ENCODE peak calls at places on chromosomes 3 and 15, in six cellular contexts. E is gastrocnemius medialis, G is IMR-90, T is adrenal gland, V is body of pancreas, W is esophagus squamous epithelium. Z is an unnamed sample.

GRCh38 chr3:14525685-14526631 is 14.2 kb downstream of the GRIP2 start:
- DNase-seq in G (peak), V (no peak), E (peak), W (no peak), T (peak), Z (no peak)

GRCh38 chr15:100994597-100995446 is 75.7 kb downstream of the LRRK1 start:
- DNase-seq in E (no peak), W (no peak), T (no peak), G (no peak), V (no peak), Z (peak)

GRCh38 chr3:147008886-147009285 is 397.5 kb downstream of the ZIC4 start:
- DNase-seq in T (no peak), G (no peak), W (no peak), E (no peak), V (peak), Z (no peak)

GRCh38 chr3:45806072-45806471 is 9.7 kb upstream of the SLC6A20 start:
- DNase-seq in V (no peak), G (no peak), T (no peak), E (no peak), W (no peak), Z (no peak)

GRCh38 chr15:46786886-46787285 is 930.4 kb upstream of the SEMA6D start:
- DNase-seq in V (no peak), E (no peak), W (no peak), T (no peak), G (no peak), Z (no peak)

GRCh38 chr15:40873625-40874561 is at the start of gene RHOV:
- DNase-seq in E (no peak), T (peak), V (peak), W (no peak), G (peak), Z (peak)

GRCh38 chr3:11850003-11850402 is 3.3 kb upstream of the TAMM41 start:
- DNase-seq in V (no peak), E (no peak), G (no peak), T (no peak), W (no peak), Z (no peak)

GRCh38 chr3:38576131-38577088 is 73.1 kb downstream of the SCN5A start:
- DNase-seq in E (no peak), G (no peak), W (no peak), T (no peak), V (no peak), Z (no peak)

GRCh38 chr3:129106866-129107565 is 14.6 kb downstream of the RAB43 start:
- DNase-seq in W (no peak), G (no peak), E (no peak), V (peak), T (no peak), Z (peak)

GRCh38 chr3:44845528-44846520 is 15.9 kb upstream of the TMEM42 start:
- DNase-seq in E (no peak), T (peak), V (peak), G (peak), W (no peak), Z (no peak)

GRCh38 chr3:153215971-153216370 is 53.9 kb downstream of the RAP2B start:
- DNase-seq in T (no peak), E (no peak), V (no peak), W (no peak), G (no peak), Z (no peak)

GRCh38 chr3:153219147-153219546 is 57.1 kb downstream of the RAP2B start:
- DNase-seq in G (peak), W (no peak), E (no peak), V (no peak), T (no peak), Z (no peak)

GRCh38 chr3:153216928-153217327 is 54.9 kb downstream of the RAP2B start:
- DNase-seq in W (no peak), G (no peak), E (no peak), T (no peak), V (no peak), Z (no peak)

DNA sequence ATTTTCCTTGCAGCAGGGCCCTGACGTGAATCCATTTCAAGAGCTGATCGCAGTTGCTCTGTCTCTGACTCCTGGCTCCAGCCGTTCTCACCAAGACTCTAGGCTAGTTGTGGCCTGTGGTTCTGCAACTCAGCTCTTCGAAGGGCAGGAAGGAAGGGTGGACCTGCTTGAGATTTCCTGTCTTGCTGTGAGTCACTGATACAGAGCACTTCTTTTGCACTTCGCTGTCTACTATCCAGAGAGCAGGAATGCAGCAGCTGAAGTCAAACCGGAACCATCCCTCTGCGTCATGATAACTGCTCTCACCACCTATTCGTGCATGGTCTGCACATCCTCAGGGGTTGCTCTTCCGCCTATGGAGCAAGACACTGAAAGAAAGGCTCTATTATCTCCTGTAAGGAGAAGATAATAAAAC is 59.7 kb downstream of the RAP2B start:
- DNase-seq in G (peak), W (peak), T (peak), V (peak), E (peak), Z (peak)
- TF ChIP-seq POLR2A in G (peak), W (no peak), T (no peak), V (peak), E (peak), Z (no peak)

GRCh38 chr3:103992469-103992868 is 1374.2 kb upstream of the ALCAM start:
- DNase-seq in W (no peak), T (no peak), V (no peak), G (no peak), E (no peak), Z (no peak)

GRCh38 chr3:103991461-103992115 is 1375.1 kb upstream of the ALCAM start:
- DNase-seq in V (no peak), G (no peak), W (no peak), E (no peak), T (no peak), Z (no peak)
- TF ChIP-seq CTCF in V (no peak), G (peak), W (no peak), E (no peak), T (no peak), Z (no peak)

DNA sequence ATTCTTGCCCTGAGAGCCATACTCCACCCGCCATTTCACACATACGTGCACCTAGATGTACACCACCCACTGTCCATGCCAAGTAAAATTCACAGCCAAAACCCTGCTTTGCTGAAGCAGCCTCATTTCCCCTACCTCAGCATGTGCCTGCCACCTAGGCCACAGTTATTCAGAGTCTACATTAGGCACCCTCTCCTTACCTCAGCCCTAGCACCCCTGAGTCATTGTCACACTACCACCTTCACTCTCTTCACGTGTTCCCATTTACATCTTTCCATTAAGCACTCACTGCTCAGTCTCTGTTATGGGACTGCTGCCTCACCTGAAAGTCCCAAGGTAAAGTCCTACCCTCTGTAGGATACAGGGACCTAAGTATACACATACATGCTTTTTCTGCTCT is 70.0 kb downstream of the SETD5 start:
- DNase-seq in T (no peak), E (no peak), G (no peak), V (no peak), W (no peak), Z (no peak)
- TF ChIP-seq POLR2A in T (no peak), E (no peak), G (no peak), V (no peak), W (no peak), Z (no peak)

DNA sequence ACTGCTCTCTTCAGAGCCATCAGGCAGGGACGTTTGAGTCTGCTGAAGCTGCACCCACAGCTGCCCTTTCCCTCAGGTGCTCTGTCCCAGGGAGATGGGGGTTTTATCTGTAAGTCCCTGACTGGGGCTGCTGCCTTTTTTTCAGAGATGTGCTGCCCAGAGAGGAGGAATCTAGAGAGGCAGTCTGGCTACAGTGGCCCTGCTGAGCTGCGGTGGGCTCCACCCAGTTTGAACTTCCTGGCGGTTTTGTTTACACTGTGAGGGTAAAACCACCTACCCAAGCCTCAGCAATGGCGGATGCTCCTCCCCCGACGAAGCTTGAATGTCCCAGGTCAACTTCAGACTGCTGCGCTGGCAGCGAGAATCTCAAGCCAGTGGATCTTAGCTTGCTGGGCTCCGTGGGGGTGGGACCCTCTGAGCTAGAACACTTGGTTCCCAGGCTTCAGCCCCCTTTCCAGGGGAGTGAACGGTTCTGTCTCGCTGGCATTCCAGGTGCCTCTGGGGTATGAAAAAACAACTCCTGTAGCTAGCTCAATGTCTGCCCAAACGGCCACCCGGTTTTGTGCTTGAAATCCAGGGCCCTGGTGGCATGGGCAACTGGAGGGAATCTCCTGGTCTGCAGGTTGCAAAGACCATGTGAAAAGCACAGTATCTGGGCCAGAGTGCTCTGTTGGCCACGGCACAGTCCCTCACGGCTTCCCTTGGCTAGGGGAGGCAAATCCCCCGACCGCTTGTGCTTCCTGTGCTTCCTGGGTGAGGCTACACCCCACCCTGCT is 21.1 kb upstream of the ST6GAL1 start:
- DNase-seq in V (no peak), W (peak), T (no peak), E (no peak), G (no peak), Z (no peak)
- TF ChIP-seq CTCF in V (no peak), W (no peak), T (no peak), E (no peak), G (no peak), Z (no peak)

GRCh38 chr3:197835509-197835908 is 44.5 kb downstream of the LRCH3 start:
- DNase-seq in T (no peak), W (no peak), E (no peak), G (no peak), V (no peak), Z (no peak)
- TF ChIP-seq POLR2A in T (no peak), W (no peak), E (no peak), G (no peak), V (no peak), Z (no peak)

DNA sequence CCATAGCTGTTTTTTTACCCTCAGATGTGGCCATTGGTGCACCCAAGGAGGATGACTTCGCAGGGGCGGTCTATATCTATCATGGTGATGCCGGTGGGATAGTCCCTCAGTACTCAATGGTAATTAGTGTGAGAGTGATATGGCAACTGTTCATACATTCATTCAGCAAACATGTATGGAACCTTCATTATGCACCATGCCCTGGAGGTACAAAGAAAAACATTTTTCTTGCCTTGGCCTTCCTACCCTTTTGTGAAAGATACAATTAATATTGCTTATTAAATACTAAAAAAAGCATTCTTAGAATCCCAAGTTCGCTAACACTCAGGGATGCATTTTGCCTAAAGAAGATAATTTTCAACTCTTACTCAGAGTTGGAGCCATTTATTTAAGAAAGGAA is 342.4 kb upstream of the CTDSPL start:
- DNase-seq in T (no peak), E (no peak), G (no peak), V (no peak), W (no peak), Z (no peak)
- TF ChIP-seq CTCF in T (no peak), E (no peak), G (no peak), V (no peak), W (no peak), Z (no peak)

GRCh38 chr3:141370065-141370533 is 1.8 kb downstream of the ZBTB38 start:
- DNase-seq in G (peak), E (peak), V (peak), T (peak), W (peak), Z (peak)
- TF ChIP-seq POLR2A in G (no peak), E (peak), V (no peak), T (no peak), W (no peak), Z (no peak)